ENCODE peak calls at places on chromosomes 2 and 18, in seven cellular contexts. O is HCT116, Y is brain microvascular endothelial cell, M is fibroblast of the aortic adventitia, T is heart right ventricle, V is fibroblast of lung, X is keratinocyte. E is an unnamed sample.

GRCh38 chr2:24943427-24943826 is 23.4 kb upstream of the ADCY3 start:
- DNase-seq in O (no peak), Y (no peak), M (no peak), T (no peak), V (no peak), X (no peak), E (no peak)

GRCh38 chr2:38277245-38278119 is 99.6 kb downstream of the ATL2 start:
- DNase-seq in O (no peak), Y (no peak), M (no peak), T (no peak), V (no peak), X (no peak), E (peak)

GRCh38 chr2:152054593-152054992 is 44.3 kb downstream of the CACNB4 start:
- DNase-seq in O (peak), Y (peak), M (peak), T (no peak), V (peak), X (peak), E (peak)

GRCh38 chr18:12911025-12911927 is 27.2 kb upstream of the PTPN2 start:
- DNase-seq in O (no peak), Y (no peak), M (no peak), T (peak), V (peak), X (no peak), E (no peak)

GRCh38 chr2:231191896-231192872 is 6.2 kb upstream of the ARMC9 start:
- DNase-seq in O (no peak), Y (peak), M (peak), T (peak), V (peak), X (no peak), E (peak)

GRCh38 chr2:240597054-240597418 is 10.5 kb downstream of the CAPN10 start:
- DNase-seq in O (no peak), Y (no peak), M (no peak), T (no peak), V (no peak), X (no peak), E (no peak)

GRCh38 chr2:159968282-159968900 is 94.0 kb downstream of the PLA2R1 start:
- DNase-seq in O (peak), Y (peak), M (peak), T (peak), V (peak), X (no peak), E (peak)

GRCh38 chr2:143140864-143141637 is 11.8 kb downstream of the ARHGAP15 start:
- DNase-seq in O (no peak), Y (no peak), M (no peak), T (no peak), V (no peak), X (no peak), E (no peak)

GRCh38 chr18:26215247-26215970 is 10.8 kb upstream of the TAF4B start:
- DNase-seq in O (no peak), Y (no peak), M (no peak), T (no peak), V (no peak), X (no peak), E (no peak)

GRCh38 chr18:76426738-76427305 is 68.2 kb downstream of the ZNF516 start:
- DNase-seq in O (peak), Y (no peak), M (peak), T (no peak), V (peak), X (no peak), E (peak)

GRCh38 chr2:58137856-58138255 is 91.2 kb downstream of the VRK2 start:
- DNase-seq in O (no peak), Y (no peak), M (peak), T (peak), V (no peak), X (no peak), E (no peak)

GRCh38 chr2:101679037-101679726 is 18.3 kb upstream of the MAP4K4 start:
- DNase-seq in O (no peak), Y (peak), M (peak), T (no peak), V (peak), X (no peak), E (peak)

GRCh38 chr2:46992776-46993175 is 77.2 kb upstream of the MCFD2 start:
- DNase-seq in O (no peak), Y (no peak), M (no peak), T (no peak), V (no peak), X (no peak), E (no peak)

GRCh38 chr18:44536041-44536440 is 144.6 kb upstream of the SETBP1 start:
- DNase-seq in O (no peak), Y (peak), M (peak), T (no peak), V (peak), X (peak), E (peak)

GRCh38 chr2:26178746-26179436 is 6.0 kb downstream of the GAREM2 start:
- DNase-seq in O (no peak), Y (no peak), M (no peak), T (no peak), V (no peak), X (no peak), E (no peak)

GRCh38 chr2:1060372-1060771 is 109.7 kb downstream of the SNTG2 start:
- DNase-seq in O (no peak), Y (no peak), M (no peak), T (no peak), V (no peak), X (no peak), E (no peak)

GRCh38 chr2:158004131-158004530 is 97.5 kb upstream of the UPP2 start:
- DNase-seq in O (no peak), Y (no peak), M (no peak), T (no peak), V (peak), X (no peak), E (peak)

GRCh38 chr2:35428548-35428947 is 927.0 kb upstream of the CRIM1 start:
- DNase-seq in O (no peak), Y (peak), M (no peak), T (no peak), V (peak), X (no peak), E (no peak)

DNA sequence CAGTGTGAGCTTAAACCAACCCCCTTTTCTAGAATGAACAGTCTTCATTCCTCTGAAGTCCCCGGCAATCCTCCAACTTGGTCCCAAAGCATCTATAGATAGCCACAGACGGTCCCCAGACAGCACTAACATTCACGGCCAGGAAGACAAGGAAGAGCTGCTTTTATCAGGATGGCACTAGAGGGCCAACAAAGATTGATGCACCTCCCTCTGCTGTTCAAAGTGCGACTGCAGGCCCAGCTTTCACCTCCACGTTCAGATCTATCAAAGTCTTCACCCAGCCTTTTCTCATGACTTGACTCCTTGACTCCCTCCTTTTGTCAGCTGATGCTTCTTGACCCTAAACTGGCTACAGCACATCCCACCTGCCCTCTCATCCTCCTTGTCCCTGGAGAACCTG is 54.3 kb downstream of the RNF152 start:
- DNase-seq in O (no peak), Y (no peak), M (no peak), T (no peak), V (no peak), X (no peak), E (no peak)
- TF ChIP-seq CTCF in O (no peak), Y (peak), M (no peak), T (no peak), V (no peak), X (no peak), E (no peak)

GRCh38 chr2:203646266-203646864 is 60.1 kb upstream of the CD28 start:
- DNase-seq in O (no peak), Y (no peak), M (no peak), T (no peak), V (no peak), X (no peak), E (no peak)
- TF ChIP-seq CTCF in O (no peak), Y (no peak), M (no peak), T (no peak), V (no peak), X (no peak), E (no peak)

GRCh38 chr2:61688369-61689334 is 150.5 kb upstream of the XPO1 start:
- DNase-seq in O (no peak), Y (no peak), M (no peak), T (no peak), V (no peak), X (no peak), E (no peak)

GRCh38 chr2:61689526-61689925 is 151.4 kb upstream of the XPO1 start:
- DNase-seq in O (no peak), Y (no peak), M (peak), T (no peak), V (peak), X (no peak), E (no peak)

GRCh38 chr2:61700465-61700864 is 153.4 kb downstream of the FAM161A start:
- DNase-seq in O (no peak), Y (no peak), M (no peak), T (no peak), V (no peak), X (no peak), E (no peak)

GRCh38 chr2:61690078-61690477 is 151.9 kb upstream of the XPO1 start:
- DNase-seq in O (no peak), Y (no peak), M (no peak), T (no peak), V (no peak), X (no peak), E (no peak)

GRCh38 chr2:61694312-61695274 is 156.4 kb upstream of the XPO1 start:
- DNase-seq in O (peak), Y (peak), M (peak), T (peak), V (peak), X (peak), E (peak)
- TF ChIP-seq CTCF in O (peak), Y (peak), M (peak), T (peak), V (peak), X (peak), E (peak)

GRCh38 chr2:192011196-192011595 is 164.3 kb upstream of the CAVIN2 start:
- DNase-seq in O (no peak), Y (no peak), M (no peak), T (no peak), V (peak), X (no peak), E (no peak)
- TF ChIP-seq CTCF in O (no peak), Y (no peak), M (no peak), T (no peak), V (no peak), X (no peak), E (no peak)

GRCh38 chr2:9225806-9226205 is 19.2 kb downstream of the ASAP2 start:
- DNase-seq in O (no peak), Y (no peak), M (no peak), T (no peak), V (no peak), X (no peak), E (no peak)
- TF ChIP-seq CTCF in O (no peak), Y (no peak), M (no peak), T (no peak), V (no peak), X (no peak), E (no peak)

GRCh38 chr2:106085441-106085911 is 108.6 kb downstream of the UXS1 start:
- DNase-seq in O (no peak), Y (peak), M (peak), T (peak), V (peak), X (no peak), E (peak)
- TF ChIP-seq CTCF in O (peak), Y (peak), M (peak), T (peak), V (peak), X (peak), E (peak)

DNA sequence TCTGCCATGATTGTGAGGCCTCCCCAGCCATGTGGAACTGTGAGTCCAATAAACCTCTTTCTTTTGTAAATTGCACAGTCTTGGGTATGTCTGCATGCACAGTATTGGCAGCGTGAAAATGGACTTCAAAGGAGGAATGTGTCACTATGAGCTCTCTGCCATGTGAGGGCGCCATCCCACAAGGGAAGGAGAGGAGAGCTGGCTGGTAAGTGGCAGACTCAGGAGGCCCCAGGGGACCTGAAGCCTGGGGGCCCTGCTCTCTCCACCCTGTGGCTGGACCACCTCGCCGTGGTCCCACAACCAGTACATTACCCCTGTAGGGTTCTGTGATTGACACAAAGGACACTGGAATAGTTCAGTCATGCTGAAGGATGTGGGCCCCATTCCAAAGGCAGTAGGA is 122.1 kb downstream of the RPIA start:
- DNase-seq in O (no peak), Y (no peak), M (no peak), T (no peak), V (no peak), X (no peak), E (no peak)
- TF ChIP-seq CTCF in O (peak), Y (no peak), M (no peak), T (no peak), V (no peak), X (peak), E (no peak)

GRCh38 chr2:11155326-11156059 is at the start of gene SLC66A3:
- DNase-seq in O (peak), Y (peak), M (peak), T (no peak), V (peak), X (no peak), E (peak)
- TF ChIP-seq CTCF in O (no peak), Y (no peak), M (no peak), T (peak), V (no peak), X (peak), E (no peak)

E was measured in HFFc6.